ENCODE peak calls at places on chromosome 6, in nine cellular contexts. One of them, this sample, is unnamed.

GRCh38 chr6:1641391-1641790 is 31.7 kb downstream of the FOXC1 start:
- DNase-seq in A673: no peak
- DNase-seq in progenitor cell of endocrine pancreas: no peak
- DNase-seq in astrocyte: no peak
- DNase-seq in GM12878: no peak
- DNase-seq in IMR-90: no peak
- DNase-seq in PC-9: peak; percentile 94
- DNase-seq in GM10248: no peak
- DNase-seq in adrenal gland: peak; percentile 74
- DNase-seq in this sample: no peak

GRCh38 chr6:47033029-47033796 is 8.9 kb downstream of the ADGRF1 start:
- DNase-seq in A673: no peak
- DNase-seq in progenitor cell of endocrine pancreas: no peak
- DNase-seq in astrocyte: no peak
- DNase-seq in GM12878: no peak
- DNase-seq in IMR-90: no peak
- DNase-seq in PC-9: no peak
- DNase-seq in GM10248: no peak
- DNase-seq in adrenal gland: no peak
- DNase-seq in this sample: no peak

GRCh38 chr6:148997863-148998262 is 251.0 kb downstream of the UST start:
- DNase-seq in A673: peak; percentile 4
- DNase-seq in progenitor cell of endocrine pancreas: no peak
- DNase-seq in astrocyte: peak; percentile 69
- DNase-seq in GM12878: no peak
- DNase-seq in IMR-90: peak; percentile 73
- DNase-seq in PC-9: no peak
- DNase-seq in GM10248: no peak
- DNase-seq in adrenal gland: no peak
- DNase-seq in this sample: peak; percentile 32

GRCh38 chr6:101544286-101544685 is 150.8 kb downstream of the GRIK2 start:
- DNase-seq in A673: no peak
- DNase-seq in progenitor cell of endocrine pancreas: no peak
- DNase-seq in astrocyte: peak; percentile 32
- DNase-seq in GM12878: no peak
- DNase-seq in IMR-90: peak; percentile 48
- DNase-seq in PC-9: no peak
- DNase-seq in GM10248: no peak
- DNase-seq in adrenal gland: no peak
- DNase-seq in this sample: no peak

GRCh38 chr6:88843040-88843439 is 120.4 kb downstream of the RNGTT start:
- DNase-seq in A673: no peak
- DNase-seq in progenitor cell of endocrine pancreas: no peak
- DNase-seq in astrocyte: peak; percentile 81
- DNase-seq in GM12878: no peak
- DNase-seq in IMR-90: peak; percentile 85
- DNase-seq in PC-9: no peak
- DNase-seq in GM10248: no peak
- DNase-seq in adrenal gland: no peak
- DNase-seq in this sample: peak; percentile 65

GRCh38 chr6:84872996-84873395 is 108.6 kb upstream of the TBX18 start:
- DNase-seq in A673: peak; percentile 19
- DNase-seq in progenitor cell of endocrine pancreas: no peak
- DNase-seq in astrocyte: no peak
- DNase-seq in GM12878: no peak
- DNase-seq in IMR-90: no peak
- DNase-seq in PC-9: no peak
- DNase-seq in GM10248: no peak
- DNase-seq in adrenal gland: no peak
- DNase-seq in this sample: no peak

GRCh38 chr6:150537893-150538292 is 61.8 kb upstream of the PLEKHG1 start:
- DNase-seq in A673: no peak
- DNase-seq in progenitor cell of endocrine pancreas: no peak
- DNase-seq in astrocyte: no peak
- DNase-seq in GM12878: no peak
- DNase-seq in IMR-90: no peak
- DNase-seq in PC-9: no peak
- DNase-seq in GM10248: no peak
- DNase-seq in adrenal gland: no peak
- DNase-seq in this sample: no peak

GRCh38 chr6:5674141-5674540 is 332.6 kb downstream of the NRN1 start:
- DNase-seq in A673: peak; percentile 66
- DNase-seq in progenitor cell of endocrine pancreas: no peak
- DNase-seq in astrocyte: no peak
- DNase-seq in GM12878: no peak
- DNase-seq in IMR-90: no peak
- DNase-seq in PC-9: no peak
- DNase-seq in GM10248: no peak
- DNase-seq in adrenal gland: no peak
- DNase-seq in this sample: no peak

GRCh38 chr6:126539022-126539421 is 199.1 kb downstream of the CENPW start:
- DNase-seq in A673: no peak
- DNase-seq in progenitor cell of endocrine pancreas: no peak
- DNase-seq in astrocyte: peak; percentile 66
- DNase-seq in GM12878: no peak
- DNase-seq in IMR-90: peak; percentile 52
- DNase-seq in PC-9: peak; percentile 59
- DNase-seq in GM10248: no peak
- DNase-seq in adrenal gland: no peak
- DNase-seq in this sample: no peak

GRCh38 chr6:25175216-25175615 is 104.0 kb upstream of the CARMIL1 start:
- DNase-seq in A673: no peak
- DNase-seq in progenitor cell of endocrine pancreas: no peak
- DNase-seq in astrocyte: peak; percentile 77
- DNase-seq in GM12878: no peak
- DNase-seq in IMR-90: peak; percentile 11
- DNase-seq in PC-9: peak; percentile 89
- DNase-seq in GM10248: no peak
- DNase-seq in adrenal gland: no peak
- DNase-seq in this sample: no peak

GRCh38 chr6:159062564-159062945 is 17.8 kb upstream of the TAGAP start:
- DNase-seq in A673: no peak
- DNase-seq in progenitor cell of endocrine pancreas: no peak
- DNase-seq in astrocyte: no peak
- DNase-seq in GM12878: no peak
- DNase-seq in IMR-90: no peak
- DNase-seq in PC-9: no peak
- DNase-seq in GM10248: peak; percentile 30
- DNase-seq in adrenal gland: no peak
- DNase-seq in this sample: no peak

GRCh38 chr6:163723759-163724158 is 309.2 kb downstream of the QKI start:
- DNase-seq in A673: no peak
- DNase-seq in progenitor cell of endocrine pancreas: no peak
- DNase-seq in astrocyte: no peak
- DNase-seq in GM12878: no peak
- DNase-seq in IMR-90: no peak
- DNase-seq in PC-9: no peak
- DNase-seq in GM10248: no peak
- DNase-seq in adrenal gland: no peak
- DNase-seq in this sample: no peak

GRCh38 chr6:133741375-133741861 is 147.5 kb upstream of the TCF21 start:
- DNase-seq in A673: no peak
- DNase-seq in progenitor cell of endocrine pancreas: no peak
- DNase-seq in astrocyte: peak; percentile 22
- DNase-seq in GM12878: no peak
- DNase-seq in IMR-90: peak; percentile 13
- DNase-seq in PC-9: peak; percentile 89
- DNase-seq in GM10248: no peak
- DNase-seq in adrenal gland: no peak
- DNase-seq in this sample: peak; percentile 24

GRCh38 chr6:163926642-163927041 is 512.1 kb downstream of the QKI start:
- DNase-seq in A673: no peak
- DNase-seq in progenitor cell of endocrine pancreas: no peak
- DNase-seq in astrocyte: peak; percentile 54
- DNase-seq in GM12878: no peak
- DNase-seq in IMR-90: no peak
- DNase-seq in PC-9: no peak
- DNase-seq in GM10248: no peak
- DNase-seq in adrenal gland: peak; percentile 11
- DNase-seq in this sample: no peak

GRCh38 chr6:45746046-45746445 is 269.6 kb downstream of the CLIC5 start:
- DNase-seq in A673: peak; percentile 73
- DNase-seq in progenitor cell of endocrine pancreas: no peak
- DNase-seq in astrocyte: peak; percentile 96
- DNase-seq in GM12878: no peak
- DNase-seq in IMR-90: peak; percentile 49
- DNase-seq in PC-9: no peak
- DNase-seq in GM10248: no peak
- DNase-seq in adrenal gland: no peak
- DNase-seq in this sample: no peak

GRCh38 chr6:52087498-52087999 is at the start of gene PKHD1:
- DNase-seq in A673: peak; percentile 53
- DNase-seq in progenitor cell of endocrine pancreas: no peak
- DNase-seq in astrocyte: no peak
- DNase-seq in GM12878: no peak
- DNase-seq in IMR-90: peak; percentile 13
- DNase-seq in PC-9: no peak
- DNase-seq in GM10248: peak; percentile 19
- DNase-seq in adrenal gland: no peak
- DNase-seq in this sample: no peak

GRCh38 chr6:87393026-87393622 is 14.6 kb upstream of the CFAP206 start:
- DNase-seq in A673: peak; percentile 78
- DNase-seq in progenitor cell of endocrine pancreas: no peak
- DNase-seq in astrocyte: peak; percentile 46
- DNase-seq in GM12878: no peak
- DNase-seq in IMR-90: peak; percentile 70
- DNase-seq in PC-9: peak; percentile 42
- DNase-seq in GM10248: peak; percentile 38
- DNase-seq in adrenal gland: peak; percentile 16
- DNase-seq in this sample: peak; percentile 39

GRCh38 chr6:107784669-107785068 is 39.4 kb downstream of the SCML4 start:
- DNase-seq in A673: no peak
- DNase-seq in progenitor cell of endocrine pancreas: no peak
- DNase-seq in astrocyte: peak; percentile 57
- DNase-seq in GM12878: no peak
- DNase-seq in IMR-90: peak; percentile 32
- DNase-seq in PC-9: no peak
- DNase-seq in GM10248: no peak
- DNase-seq in adrenal gland: peak; percentile 23
- DNase-seq in this sample: no peak

GRCh38 chr6:130838971-130839370 is 11.8 kb downstream of the SMLR1 start:
- DNase-seq in A673: no peak
- DNase-seq in progenitor cell of endocrine pancreas: no peak
- DNase-seq in astrocyte: no peak
- DNase-seq in GM12878: no peak
- DNase-seq in IMR-90: no peak
- DNase-seq in PC-9: no peak
- DNase-seq in GM10248: no peak
- DNase-seq in adrenal gland: no peak
- DNase-seq in this sample: no peak

GRCh38 chr6:104325341-104326172 is 534.2 kb downstream of the HACE1 start:
- DNase-seq in A673: peak; percentile 69
- DNase-seq in progenitor cell of endocrine pancreas: no peak
- DNase-seq in astrocyte: no peak
- DNase-seq in GM12878: no peak
- DNase-seq in IMR-90: no peak
- DNase-seq in PC-9: peak; percentile 50
- DNase-seq in GM10248: peak; percentile 15
- DNase-seq in adrenal gland: no peak
- DNase-seq in this sample: no peak

GRCh38 chr6:167236239-167236571 is 54.9 kb upstream of the UNC93A start:
- DNase-seq in A673: no peak
- DNase-seq in progenitor cell of endocrine pancreas: no peak
- DNase-seq in astrocyte: no peak
- DNase-seq in GM12878: no peak
- DNase-seq in IMR-90: no peak
- DNase-seq in PC-9: no peak
- DNase-seq in GM10248: no peak
- DNase-seq in adrenal gland: no peak
- DNase-seq in this sample: no peak
- TF ChIP-seq CTCF in A673: no peak
- TF ChIP-seq CTCF in progenitor cell of endocrine pancreas: no peak
- TF ChIP-seq CTCF in astrocyte: no peak
- TF ChIP-seq CTCF in GM12878: no peak
- TF ChIP-seq CTCF in IMR-90: no peak
- TF ChIP-seq CTCF in PC-9: no peak
- TF ChIP-seq CTCF in GM10248: no peak
- TF ChIP-seq CTCF in adrenal gland: no peak
- TF ChIP-seq CTCF in this sample: no peak

DNA sequence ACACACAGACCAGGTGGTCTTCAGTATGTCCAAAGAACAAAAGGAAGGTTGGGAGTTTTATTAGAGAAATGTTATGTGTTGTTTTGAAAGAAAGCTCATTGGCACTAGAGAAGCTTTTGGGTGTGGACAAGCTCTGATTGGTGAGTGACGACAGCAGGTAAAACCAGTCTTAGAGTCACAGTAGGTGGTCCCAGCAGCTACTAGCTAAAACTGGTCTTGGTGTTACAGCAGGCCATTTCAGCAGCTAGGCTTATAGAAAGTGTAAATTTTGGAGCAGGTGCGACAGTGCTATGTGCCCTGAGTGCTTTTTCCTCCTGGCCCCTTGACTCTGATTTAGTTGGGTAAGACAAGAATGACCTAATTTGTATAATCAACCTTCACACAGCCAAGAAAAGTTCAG is 3.6 kb downstream of the CLDN20 start:
- DNase-seq in A673: no peak
- DNase-seq in progenitor cell of endocrine pancreas: no peak
- DNase-seq in astrocyte: no peak
- DNase-seq in GM12878: no peak
- DNase-seq in IMR-90: no peak
- DNase-seq in PC-9: peak; percentile 36
- DNase-seq in GM10248: no peak
- DNase-seq in adrenal gland: no peak
- DNase-seq in this sample: no peak
- TF ChIP-seq CTCF in A673: no peak
- TF ChIP-seq CTCF in progenitor cell of endocrine pancreas: no peak
- TF ChIP-seq CTCF in astrocyte: no peak
- TF ChIP-seq CTCF in GM12878: no peak
- TF ChIP-seq CTCF in IMR-90: no peak
- TF ChIP-seq CTCF in PC-9: no peak
- TF ChIP-seq CTCF in GM10248: no peak
- TF ChIP-seq CTCF in adrenal gland: no peak
- TF ChIP-seq CTCF in this sample: no peak

GRCh38 chr6:117351521-117351920 is 74.2 kb downstream of the ROS1 start:
- DNase-seq in A673: no peak
- DNase-seq in progenitor cell of endocrine pancreas: no peak
- DNase-seq in astrocyte: no peak
- DNase-seq in GM12878: no peak
- DNase-seq in IMR-90: no peak
- DNase-seq in PC-9: no peak
- DNase-seq in GM10248: no peak
- DNase-seq in adrenal gland: no peak
- DNase-seq in this sample: no peak

GRCh38 chr6:117354671-117355070 is 71.1 kb downstream of the ROS1 start:
- DNase-seq in A673: no peak
- DNase-seq in progenitor cell of endocrine pancreas: no peak
- DNase-seq in astrocyte: no peak
- DNase-seq in GM12878: no peak
- DNase-seq in IMR-90: no peak
- DNase-seq in PC-9: no peak
- DNase-seq in GM10248: no peak
- DNase-seq in adrenal gland: no peak
- DNase-seq in this sample: no peak

GRCh38 chr6:117352466-117353081 is 73.2 kb downstream of the ROS1 start:
- DNase-seq in A673: peak; percentile 1
- DNase-seq in progenitor cell of endocrine pancreas: no peak
- DNase-seq in astrocyte: peak; percentile 16
- DNase-seq in GM12878: no peak
- DNase-seq in IMR-90: peak; percentile 16
- DNase-seq in PC-9: no peak
- DNase-seq in GM10248: no peak
- DNase-seq in adrenal gland: no peak
- DNase-seq in this sample: no peak
- TF ChIP-seq CTCF in A673: peak; percentile 45
- TF ChIP-seq CTCF in progenitor cell of endocrine pancreas: peak; percentile 71
- TF ChIP-seq CTCF in astrocyte: peak; percentile 64
- TF ChIP-seq CTCF in GM12878: peak; percentile 36
- TF ChIP-seq CTCF in IMR-90: peak; percentile 47
- TF ChIP-seq CTCF in PC-9: peak; percentile 85
- TF ChIP-seq CTCF in GM10248: peak; percentile 16
- TF ChIP-seq CTCF in adrenal gland: peak; percentile 8
- TF ChIP-seq CTCF in this sample: peak; percentile 37

GRCh38 chr6:82246802-82247633 is 526 bp downstream of the IBTK start:
- DNase-seq in A673: peak; percentile 79
- DNase-seq in progenitor cell of endocrine pancreas: peak; percentile 46
- DNase-seq in astrocyte: peak; percentile 36
- DNase-seq in GM12878: no peak
- DNase-seq in IMR-90: peak; percentile 30
- DNase-seq in PC-9: peak; percentile 51
- DNase-seq in GM10248: no peak
- DNase-seq in adrenal gland: peak; percentile 70
- DNase-seq in this sample: no peak
- TF ChIP-seq CTCF in A673: peak; percentile 10
- TF ChIP-seq CTCF in progenitor cell of endocrine pancreas: no peak
- TF ChIP-seq CTCF in astrocyte: no peak
- TF ChIP-seq CTCF in GM12878: no peak
- TF ChIP-seq CTCF in IMR-90: no peak
- TF ChIP-seq CTCF in PC-9: no peak
- TF ChIP-seq CTCF in GM10248: peak; percentile 4
- TF ChIP-seq CTCF in adrenal gland: no peak
- TF ChIP-seq CTCF in this sample: no peak